ENCODE peak calls at places on chromosomes 3 and 15, in eight cellular contexts. M is GM23248; L is breast epithelium; Y is effector memory CD4-positive, alpha-beta T cell; K is heart right ventricle; S is esophagus squamous epithelium; U is psoas muscle; J is HepG2. I is an unnamed sample.

GRCh38 chr3:126342991-126343661 is 14.1 kb downstream of the KLF15 start:
- DNase-seq in M (no peak), L (peak; percentile 34), Y (no peak), K (peak; percentile 2), S (no peak), U (peak; percentile 52), J (peak; percentile 41), I (peak; percentile 42)

GRCh38 chr15:84604804-84605203 is 4.0 kb downstream of the ZSCAN2 start:
- DNase-seq in M (no peak), L (no peak), Y (peak; percentile 15), K (no peak), S (no peak), U (no peak), J (no peak), I (no peak)

GRCh38 chr3:177810162-177810623 is 612.9 kb upstream of the TBL1XR1 start:
- DNase-seq in M (peak; percentile 87), L (no peak), Y (no peak), K (no peak), S (no peak), U (no peak), J (peak; percentile 61), I (peak; percentile 13)

GRCh38 chr3:111331912-111332311 is 210.1 kb upstream of the CD96 start:
- DNase-seq in M (no peak), L (no peak), Y (no peak), K (no peak), S (no peak), U (no peak), J (peak; percentile 24), I (peak; percentile 17)

GRCh38 chr3:53255360-53255774 is 455 bp downstream of the TKT start:
- DNase-seq in M (peak; percentile 76), L (no peak), Y (no peak), K (peak; percentile 40), S (no peak), U (no peak), J (no peak), I (no peak)

GRCh38 chr15:38069001-38069400 is 134.6 kb downstream of the TMCO5A start:
- DNase-seq in M (peak; percentile 89), L (no peak), Y (no peak), K (peak; percentile 37), S (no peak), U (no peak), J (no peak), I (peak; percentile 14)

GRCh38 chr3:157104928-157105652 is 54.9 kb downstream of the CCNL1 start:
- DNase-seq in M (no peak), L (no peak), Y (no peak), K (no peak), S (no peak), U (no peak), J (no peak), I (no peak)

GRCh38 chr3:10926831-10927521 is 65.6 kb upstream of the SLC6A1 start:
- DNase-seq in M (peak; percentile 45), L (peak; percentile 33), Y (no peak), K (no peak), S (no peak), U (no peak), J (no peak), I (no peak)

GRCh38 chr15:89103481-89104171 is 15.4 kb downstream of the ABHD2 start:
- DNase-seq in M (no peak), L (no peak), Y (no peak), K (no peak), S (no peak), U (no peak), J (no peak), I (no peak)

GRCh38 chr3:28850186-28850585 is 430.7 kb upstream of the RBMS3 start:
- DNase-seq in M (peak; percentile 58), L (no peak), Y (no peak), K (no peak), S (no peak), U (no peak), J (no peak), I (no peak)

GRCh38 chr3:193859195-193859594 is 266.2 kb downstream of the OPA1 start:
- DNase-seq in M (no peak), L (no peak), Y (no peak), K (no peak), S (no peak), U (no peak), J (no peak), I (no peak)

GRCh38 chr3:186316666-186317260 is 45.3 kb downstream of the DGKG start:
- DNase-seq in M (no peak), L (no peak), Y (no peak), K (no peak), S (no peak), U (no peak), J (peak; percentile 18), I (no peak)

GRCh38 chr3:187006884-187007630 is 76.7 kb downstream of the ST6GAL1 start:
- DNase-seq in M (no peak), L (no peak), Y (no peak), K (no peak), S (no peak), U (no peak), J (no peak), I (no peak)

GRCh38 chr3:38829404-38829803 is 13.4 kb upstream of the SCN10A start:
- DNase-seq in M (peak; percentile 89), L (no peak), Y (no peak), K (no peak), S (no peak), U (peak; percentile 51), J (peak; percentile 39), I (no peak)

GRCh38 chr3:183529717-183530116 is 25.8 kb downstream of the KLHL6 start:
- DNase-seq in M (no peak), L (no peak), Y (no peak), K (no peak), S (no peak), U (no peak), J (no peak), I (no peak)

GRCh38 chr3:177973241-177973840 is 562.9 kb upstream of the KCNMB2 start:
- DNase-seq in M (peak; percentile 62), L (no peak), Y (no peak), K (no peak), S (no peak), U (no peak), J (no peak), I (no peak)

GRCh38 chr3:112136959-112137693 is 4.1 kb upstream of the GCSAM start:
- DNase-seq in M (peak; percentile 43), L (no peak), Y (no peak), K (no peak), S (no peak), U (no peak), J (peak; percentile 42), I (peak; percentile 55)

GRCh38 chr3:136802481-136802996 is 16.4 kb upstream of the SLC35G2 start:
- DNase-seq in M (peak; percentile 48), L (no peak), Y (no peak), K (peak; percentile 69), S (no peak), U (no peak), J (no peak), I (no peak)

GRCh38 chr3:149393355-149394165 is 16.1 kb upstream of the TM4SF1 start:
- DNase-seq in M (peak; percentile 89), L (peak; percentile 69), Y (no peak), K (peak; percentile 76), S (no peak), U (peak; percentile 74), J (peak; percentile 81), I (peak; percentile 82)

DNA sequence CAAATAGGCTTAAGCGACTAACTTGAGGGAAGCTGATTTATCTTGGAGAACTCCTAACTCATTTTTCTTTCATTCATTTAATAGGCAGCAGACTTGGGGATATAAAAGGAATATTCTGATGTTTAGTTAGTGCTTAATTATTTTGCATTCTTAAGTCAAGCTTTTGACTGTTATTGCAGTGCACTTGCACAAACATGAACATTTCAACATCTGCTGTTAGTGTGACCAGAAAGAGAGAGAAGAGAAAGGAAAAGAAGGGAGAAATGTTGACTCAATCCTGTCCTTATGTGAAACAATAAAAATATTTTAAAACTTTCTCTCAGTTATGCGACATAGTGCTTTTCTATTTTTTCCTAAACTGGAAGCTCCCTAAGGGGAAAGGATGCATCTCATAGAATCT is 507.8 kb downstream of the LPP start:
- DNase-seq in M (no peak), L (no peak), Y (no peak), K (no peak), S (no peak), U (no peak), J (no peak), I (no peak)
- H3K9me3 ChIP-seq in M (no peaks in the 10 kb centered on the region), L (no peaks in the 10 kb centered on the region), Y (no peaks in the 10 kb centered on the region), K (no peaks in the 10 kb centered on the region), S (no peaks in the 10 kb centered on the region), U (no peaks in the 10 kb centered on the region), J (no peaks in the 10 kb centered on the region), I (no peaks in the 10 kb centered on the region)

GRCh38 chr15:37016287-37016686 is 84.1 kb downstream of the MEIS2 start:
- DNase-seq in M (peak; percentile 90), L (no peak), Y (no peak), K (peak; percentile 24), S (no peak), U (no peak), J (no peak), I (no peak)
- H3K4me1 ChIP-seq in M (peaks cover 33% of the 10 kb centered on the region), L (no peaks in the 10 kb centered on the region), Y (no peaks in the 10 kb centered on the region), K (peaks cover 32% of the 10 kb centered on the region), S (no peaks in the 10 kb centered on the region), U (no peaks in the 10 kb centered on the region), J (peaks cover 35% of the 10 kb centered on the region), I (peaks cover 59% of the 10 kb centered on the region)

DNA sequence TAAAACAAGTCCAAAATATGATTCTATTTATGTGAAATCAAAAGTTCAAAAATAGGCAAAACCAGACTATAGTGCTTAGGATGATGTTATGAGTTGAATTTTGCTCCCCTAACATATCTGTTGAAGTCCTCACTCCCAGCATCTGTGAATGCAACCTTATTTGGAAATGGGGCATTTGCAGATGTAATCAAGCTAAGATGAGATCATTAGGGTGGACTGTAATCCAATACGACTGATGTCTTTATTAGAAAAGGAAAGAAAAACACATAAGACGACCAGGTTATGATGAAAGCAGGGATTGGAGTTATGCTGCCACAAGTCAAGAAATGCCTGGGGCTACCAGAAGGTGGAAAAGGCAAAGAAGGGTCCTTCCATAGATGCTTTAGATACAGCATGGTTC is 110.5 kb upstream of the CCDC39 start:
- DNase-seq in M (peak; percentile 0), L (no peak), Y (no peak), K (no peak), S (no peak), U (no peak), J (no peak), I (no peak)
- H3K4me3 ChIP-seq in M (no peak overlapping the region), L (no peak overlapping the region), Y (no peak overlapping the region), K (no peak overlapping the region), S (no peak overlapping the region), U (no peak overlapping the region), J (no peak overlapping the region), I (no peak overlapping the region)

DNA sequence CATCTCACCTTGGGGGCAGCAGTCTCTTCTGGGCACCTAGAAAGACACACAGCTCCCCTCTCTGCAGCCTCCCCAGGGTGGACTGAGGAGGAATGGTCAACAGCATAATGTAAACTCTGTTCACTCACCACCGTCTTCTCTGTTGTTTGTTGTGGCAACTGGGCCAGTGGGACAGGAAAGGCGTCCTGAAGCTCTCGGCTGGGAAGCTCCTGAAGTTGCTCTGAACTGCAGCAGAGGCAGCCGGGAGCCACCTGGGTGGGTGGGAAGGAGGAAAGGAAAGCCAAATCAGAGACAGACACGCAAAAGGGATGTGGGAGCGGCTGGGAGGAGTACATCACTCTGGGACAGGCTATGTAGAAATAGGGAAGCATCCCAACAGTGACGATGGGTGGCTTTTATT is 52.7 kb downstream of the MYLK start:
- DNase-seq in M (no peak), L (peak; percentile 81), Y (no peak), K (no peak), S (no peak), U (no peak), J (no peak), I (no peak)
- H3K9me3 ChIP-seq in M (peaks cover 8% of the 10 kb centered on the region), L (peaks cover 10% of the 10 kb centered on the region), Y (peaks cover 3% of the 10 kb centered on the region), K (peaks cover 33% of the 10 kb centered on the region), S (no peaks in the 10 kb centered on the region), U (peaks cover 26% of the 10 kb centered on the region), J (peaks cover 19% of the 10 kb centered on the region), I (peaks cover 25% of the 10 kb centered on the region)